ENCODE peak calls at places on chromosome 22, in eight cellular contexts. U, F, C, Z, M, A, Y and S are unnamed samples.

GRCh38 chr22:20666560-20666959 is 107.4 kb upstream of the SERPIND1 start:
- DNase-seq in A (no peak), U (no peak), M (no peak), Y (no peak), C (no peak), Z (no peak), F (no peak), S (no peak)

GRCh38 chr22:33906954-33907353 is 13.3 kb downstream of the LARGE1 start:
- DNase-seq in Y (no peak), U (no peak), C (no peak), A (no peak), M (no peak), Z (no peak), F (no peak), S (no peak)

GRCh38 chr22:37848587-37849088 is 581 bp upstream of the EIF3L start:
- DNase-seq in C (peak), Y (no peak), Z (no peak), A (no peak), M (no peak), U (peak), F (peak), S (no peak)

GRCh38 chr22:32721328-32722180 is 80.0 kb upstream of the TIMP3 start:
- DNase-seq in C (no peak), Y (no peak), M (no peak), A (no peak), Z (no peak), F (no peak), U (no peak), S (no peak)

GRCh38 chr22:50189849-50190181 is 4.1 kb downstream of the TRABD start:
- DNase-seq in C (no peak), U (no peak), A (no peak), F (no peak), Y (no peak), M (no peak), Z (no peak), S (no peak)

GRCh38 chr22:17872491-17872890 is 98.2 kb upstream of the BID start:
- DNase-seq in Z (no peak), Y (no peak), M (no peak), F (peak), A (no peak), C (no peak), U (peak), S (no peak)

GRCh38 chr22:37077802-37078448 is 26.4 kb downstream of the KCTD17 start:
- DNase-seq in A (peak), Y (peak), Z (peak), C (peak), U (peak), M (no peak), F (peak), S (no peak)

GRCh38 chr22:19878461-19879247 is 24.0 kb upstream of the GNB1L start:
- DNase-seq in Z (no peak), Y (no peak), A (no peak), M (no peak), C (peak), F (peak), U (no peak), S (no peak)

GRCh38 chr22:49203091-49203862 is 624.4 kb downstream of the BRD1 start:
- DNase-seq in C (no peak), Y (peak), Z (no peak), F (no peak), M (no peak), A (no peak), U (no peak), S (no peak)

GRCh38 chr22:28116261-28116673 is 197.2 kb upstream of the PITPNB start:
- DNase-seq in M (peak), U (peak), F (peak), Z (no peak), Y (no peak), C (peak), A (no peak), S (no peak)

GRCh38 chr22:20867179-20868099 is 8.6 kb downstream of the SNAP29 start:
- DNase-seq in F (peak), Z (no peak), U (peak), M (peak), C (no peak), Y (peak), A (no peak), S (no peak)

GRCh38 chr22:43819691-43820670 is 7.9 kb upstream of the EFCAB6 start:
- DNase-seq in M (no peak), F (no peak), Y (no peak), C (no peak), A (no peak), Z (no peak), U (no peak), S (no peak)